ENCODE peak calls at places on chromosomes 13 and 19, in six cellular contexts. One of them, this sample, is unnamed.

GRCh38 chr19:14440049-14440448 is 6.9 kb downstream of the PKN1 start:
- DNase-seq in CD8-positive, alpha-beta memory T cell: peak; percentile 77
- DNase-seq in tibial nerve: peak; percentile 33
- DNase-seq in upper lobe of left lung: peak; percentile 89
- DNase-seq in GM23248: no peak
- DNase-seq in mammary epithelial cell: no peak
- DNase-seq in this sample: no peak

GRCh38 chr13:111228262-111229144 is 91.9 kb upstream of the TEX29 start:
- DNase-seq in CD8-positive, alpha-beta memory T cell: no peak
- DNase-seq in tibial nerve: no peak
- DNase-seq in upper lobe of left lung: no peak
- DNase-seq in GM23248: no peak
- DNase-seq in mammary epithelial cell: no peak
- DNase-seq in this sample: no peak

GRCh38 chr13:108980237-108980636 is 350.8 kb downstream of the MYO16 start:
- DNase-seq in CD8-positive, alpha-beta memory T cell: no peak
- DNase-seq in tibial nerve: no peak
- DNase-seq in upper lobe of left lung: no peak
- DNase-seq in GM23248: no peak
- DNase-seq in mammary epithelial cell: no peak
- DNase-seq in this sample: peak; percentile 55

GRCh38 chr19:16349551-16350171 is 25.0 kb downstream of the KLF2 start:
- DNase-seq in CD8-positive, alpha-beta memory T cell: no peak
- DNase-seq in tibial nerve: no peak
- DNase-seq in upper lobe of left lung: no peak
- DNase-seq in GM23248: no peak
- DNase-seq in mammary epithelial cell: no peak
- DNase-seq in this sample: no peak

GRCh38 chr19:51749979-51750378 is 1.7 kb downstream of the FPR1 start:
- DNase-seq in CD8-positive, alpha-beta memory T cell: no peak
- DNase-seq in tibial nerve: no peak
- DNase-seq in upper lobe of left lung: no peak
- DNase-seq in GM23248: peak; percentile 64
- DNase-seq in mammary epithelial cell: peak; percentile 86
- DNase-seq in this sample: no peak

GRCh38 chr19:988081-988480 is 3.9 kb downstream of the WDR18 start:
- DNase-seq in CD8-positive, alpha-beta memory T cell: no peak
- DNase-seq in tibial nerve: no peak
- DNase-seq in upper lobe of left lung: no peak
- DNase-seq in GM23248: no peak
- DNase-seq in mammary epithelial cell: no peak
- DNase-seq in this sample: no peak

GRCh38 chr19:51777570-51778460 is 16.8 kb downstream of the FPR2 start:
- DNase-seq in CD8-positive, alpha-beta memory T cell: peak; percentile 27
- DNase-seq in tibial nerve: no peak
- DNase-seq in upper lobe of left lung: peak; percentile 79
- DNase-seq in GM23248: peak; percentile 85
- DNase-seq in mammary epithelial cell: peak; percentile 68
- DNase-seq in this sample: peak; percentile 62

GRCh38 chr19:42693760-42694350 is 46.4 kb downstream of the PSG3 start:
- DNase-seq in CD8-positive, alpha-beta memory T cell: no peak
- DNase-seq in tibial nerve: no peak
- DNase-seq in upper lobe of left lung: no peak
- DNase-seq in GM23248: peak; percentile 73
- DNase-seq in mammary epithelial cell: peak; percentile 43
- DNase-seq in this sample: no peak

GRCh38 chr13:30829145-30829544 is 76.9 kb upstream of the MEDAG start:
- DNase-seq in CD8-positive, alpha-beta memory T cell: no peak
- DNase-seq in tibial nerve: no peak
- DNase-seq in upper lobe of left lung: no peak
- DNase-seq in GM23248: peak; percentile 83
- DNase-seq in mammary epithelial cell: peak; percentile 98
- DNase-seq in this sample: no peak

GRCh38 chr19:35805518-35806102 is 7.0 kb downstream of the PRODH2 start:
- DNase-seq in CD8-positive, alpha-beta memory T cell: no peak
- DNase-seq in tibial nerve: no peak
- DNase-seq in upper lobe of left lung: no peak
- DNase-seq in GM23248: no peak
- DNase-seq in mammary epithelial cell: no peak
- DNase-seq in this sample: no peak

GRCh38 chr19:3369337-3370213 is 3.2 kb downstream of the NFIC start:
- DNase-seq in CD8-positive, alpha-beta memory T cell: no peak
- DNase-seq in tibial nerve: no peak
- DNase-seq in upper lobe of left lung: peak; percentile 77
- DNase-seq in GM23248: peak; percentile 89
- DNase-seq in mammary epithelial cell: peak; percentile 56
- DNase-seq in this sample: peak; percentile 72

GRCh38 chr13:51794959-51795358 is 9.0 kb downstream of the DHRS12 start:
- DNase-seq in CD8-positive, alpha-beta memory T cell: no peak
- DNase-seq in tibial nerve: no peak
- DNase-seq in upper lobe of left lung: no peak
- DNase-seq in GM23248: no peak
- DNase-seq in mammary epithelial cell: no peak
- DNase-seq in this sample: no peak

GRCh38 chr13:100129605-100130004 is 40.7 kb downstream of the PCCA start:
- DNase-seq in CD8-positive, alpha-beta memory T cell: no peak
- DNase-seq in tibial nerve: no peak
- DNase-seq in upper lobe of left lung: peak; percentile 40
- DNase-seq in GM23248: peak; percentile 18
- DNase-seq in mammary epithelial cell: no peak
- DNase-seq in this sample: no peak

GRCh38 chr13:102911336-102911735 is 65.5 kb downstream of the ERCC5 start:
- DNase-seq in CD8-positive, alpha-beta memory T cell: no peak
- DNase-seq in tibial nerve: no peak
- DNase-seq in upper lobe of left lung: no peak
- DNase-seq in GM23248: no peak
- DNase-seq in mammary epithelial cell: peak; percentile 99
- DNase-seq in this sample: peak; percentile 19

GRCh38 chr13:48110930-48111721 is 16.2 kb upstream of the MED4 start:
- DNase-seq in CD8-positive, alpha-beta memory T cell: no peak
- DNase-seq in tibial nerve: peak; percentile 42
- DNase-seq in upper lobe of left lung: no peak
- DNase-seq in GM23248: no peak
- DNase-seq in mammary epithelial cell: peak; percentile 27
- DNase-seq in this sample: no peak

GRCh38 chr19:58395220-58395978 is at the start of gene RNF225:
- DNase-seq in CD8-positive, alpha-beta memory T cell: no peak
- DNase-seq in tibial nerve: no peak
- DNase-seq in upper lobe of left lung: peak; percentile 65
- DNase-seq in GM23248: no peak
- DNase-seq in mammary epithelial cell: peak; percentile 71
- DNase-seq in this sample: peak; percentile 89

GRCh38 chr13:95441326-95441725 is 111.2 kb upstream of the CLDN10 start:
- DNase-seq in CD8-positive, alpha-beta memory T cell: no peak
- DNase-seq in tibial nerve: no peak
- DNase-seq in upper lobe of left lung: no peak
- DNase-seq in GM23248: no peak
- DNase-seq in mammary epithelial cell: no peak
- DNase-seq in this sample: no peak

GRCh38 chr13:96991072-96991471 is 3.2 kb downstream of the OXGR1 start:
- DNase-seq in CD8-positive, alpha-beta memory T cell: no peak
- DNase-seq in tibial nerve: no peak
- DNase-seq in upper lobe of left lung: no peak
- DNase-seq in GM23248: no peak
- DNase-seq in mammary epithelial cell: no peak
- DNase-seq in this sample: no peak

GRCh38 chr19:15869109-15869555 is 28.7 kb downstream of the CYP4F2 start:
- DNase-seq in CD8-positive, alpha-beta memory T cell: peak; percentile 39
- DNase-seq in tibial nerve: no peak
- DNase-seq in upper lobe of left lung: peak; percentile 64
- DNase-seq in GM23248: peak; percentile 52
- DNase-seq in mammary epithelial cell: peak; percentile 75
- DNase-seq in this sample: peak; percentile 79

GRCh38 chr19:2577722-2578335 is 101.9 kb downstream of the GADD45B start:
- DNase-seq in CD8-positive, alpha-beta memory T cell: no peak
- DNase-seq in tibial nerve: no peak
- DNase-seq in upper lobe of left lung: no peak
- DNase-seq in GM23248: no peak
- DNase-seq in mammary epithelial cell: no peak
- DNase-seq in this sample: no peak

GRCh38 chr19:532578-533484 is 1.3 kb downstream of the CDC34 start:
- DNase-seq in CD8-positive, alpha-beta memory T cell: peak; percentile 37
- DNase-seq in tibial nerve: peak; percentile 50
- DNase-seq in upper lobe of left lung: peak; percentile 65
- DNase-seq in GM23248: peak; percentile 83
- DNase-seq in mammary epithelial cell: peak; percentile 57
- DNase-seq in this sample: peak; percentile 54

GRCh38 chr13:108346376-108346775 is 76.9 kb downstream of the TNFSF13B start:
- DNase-seq in CD8-positive, alpha-beta memory T cell: no peak
- DNase-seq in tibial nerve: no peak
- DNase-seq in upper lobe of left lung: no peak
- DNase-seq in GM23248: no peak
- DNase-seq in mammary epithelial cell: no peak
- DNase-seq in this sample: no peak

GRCh38 chr19:47273313-47274070 is 1.2 kb upstream of the INAFM1 start:
- DNase-seq in CD8-positive, alpha-beta memory T cell: peak; percentile 88
- DNase-seq in tibial nerve: peak; percentile 89
- DNase-seq in upper lobe of left lung: peak; percentile 96
- DNase-seq in GM23248: peak; percentile 98
- DNase-seq in mammary epithelial cell: peak; percentile 85
- DNase-seq in this sample: peak; percentile 93
- H3K27ac ChIP-seq in CD8-positive, alpha-beta memory T cell: peak overlapping the region; percentile 97
- H3K27ac ChIP-seq in tibial nerve: peak overlapping the region; percentile 93
- H3K27ac ChIP-seq in upper lobe of left lung: peak overlapping the region; percentile 97
- H3K27ac ChIP-seq in GM23248: peak overlapping the region; percentile 94
- H3K27ac ChIP-seq in mammary epithelial cell: peak overlapping the region; percentile 89
- H3K27ac ChIP-seq in this sample: peak overlapping the region; percentile 97

GRCh38 chr19:49155005-49155826 is at the start of gene HRC:
- DNase-seq in CD8-positive, alpha-beta memory T cell: no peak
- DNase-seq in tibial nerve: no peak
- DNase-seq in upper lobe of left lung: no peak
- DNase-seq in GM23248: no peak
- DNase-seq in mammary epithelial cell: no peak
- DNase-seq in this sample: no peak

GRCh38 chr19:49154279-49154678 is 917 bp downstream of the HRC start:
- DNase-seq in CD8-positive, alpha-beta memory T cell: no peak
- DNase-seq in tibial nerve: no peak
- DNase-seq in upper lobe of left lung: no peak
- DNase-seq in GM23248: no peak
- DNase-seq in mammary epithelial cell: no peak
- DNase-seq in this sample: no peak

GRCh38 chr19:49153167-49153809 is 1.9 kb downstream of the HRC start:
- DNase-seq in CD8-positive, alpha-beta memory T cell: no peak
- DNase-seq in tibial nerve: no peak
- DNase-seq in upper lobe of left lung: no peak
- DNase-seq in GM23248: no peak
- DNase-seq in mammary epithelial cell: no peak
- DNase-seq in this sample: no peak

GRCh38 chr19:49157445-49158224 is at the start of gene TRPM4:
- DNase-seq in CD8-positive, alpha-beta memory T cell: no peak
- DNase-seq in tibial nerve: peak; percentile 79
- DNase-seq in upper lobe of left lung: peak; percentile 92
- DNase-seq in GM23248: peak; percentile 93
- DNase-seq in mammary epithelial cell: peak; percentile 82
- DNase-seq in this sample: peak; percentile 94

GRCh38 chr19:49155830-49156346 is 692 bp upstream of the HRC start:
- DNase-seq in CD8-positive, alpha-beta memory T cell: no peak
- DNase-seq in tibial nerve: no peak
- DNase-seq in upper lobe of left lung: no peak
- DNase-seq in GM23248: no peak
- DNase-seq in mammary epithelial cell: no peak
- DNase-seq in this sample: no peak
- H3K27ac ChIP-seq in CD8-positive, alpha-beta memory T cell: peak overlapping the region; percentile 77
- H3K27ac ChIP-seq in tibial nerve: no peak overlapping the region
- H3K27ac ChIP-seq in upper lobe of left lung: no peak overlapping the region
- H3K27ac ChIP-seq in GM23248: no peak overlapping the region
- H3K27ac ChIP-seq in mammary epithelial cell: no peak overlapping the region
- H3K27ac ChIP-seq in this sample: no peak overlapping the region

GRCh38 chr19:34228762-34229161 is 25.6 kb upstream of the GARRE1 start:
- DNase-seq in CD8-positive, alpha-beta memory T cell: no peak
- DNase-seq in tibial nerve: no peak
- DNase-seq in upper lobe of left lung: no peak
- DNase-seq in GM23248: no peak
- DNase-seq in mammary epithelial cell: no peak
- DNase-seq in this sample: no peak
- H3K27ac ChIP-seq in CD8-positive, alpha-beta memory T cell: no peak overlapping the region
- H3K27ac ChIP-seq in tibial nerve: no peak overlapping the region
- H3K27ac ChIP-seq in upper lobe of left lung: no peak overlapping the region
- H3K27ac ChIP-seq in GM23248: peak overlapping the region; percentile 53
- H3K27ac ChIP-seq in mammary epithelial cell: no peak overlapping the region
- H3K27ac ChIP-seq in this sample: no peak overlapping the region

GRCh38 chr13:58979851-58980250 is 1183.9 kb downstream of the DIAPH3 start:
- DNase-seq in CD8-positive, alpha-beta memory T cell: no peak
- DNase-seq in tibial nerve: no peak
- DNase-seq in upper lobe of left lung: no peak
- DNase-seq in GM23248: no peak
- DNase-seq in mammary epithelial cell: no peak
- DNase-seq in this sample: no peak
- H3K27ac ChIP-seq in CD8-positive, alpha-beta memory T cell: no peak overlapping the region
- H3K27ac ChIP-seq in tibial nerve: no peak overlapping the region
- H3K27ac ChIP-seq in upper lobe of left lung: no peak overlapping the region
- H3K27ac ChIP-seq in GM23248: no peak overlapping the region
- H3K27ac ChIP-seq in mammary epithelial cell: no peak overlapping the region
- H3K27ac ChIP-seq in this sample: no peak overlapping the region

GRCh38 chr19:12687496-12688196 is at the start of gene GNG14:
- DNase-seq in CD8-positive, alpha-beta memory T cell: no peak
- DNase-seq in tibial nerve: no peak
- DNase-seq in upper lobe of left lung: no peak
- DNase-seq in GM23248: no peak
- DNase-seq in mammary epithelial cell: no peak
- DNase-seq in this sample: no peak

GRCh38 chr19:12689581-12690216 is 1.9 kb downstream of the GNG14 start:
- DNase-seq in CD8-positive, alpha-beta memory T cell: no peak
- DNase-seq in tibial nerve: no peak
- DNase-seq in upper lobe of left lung: no peak
- DNase-seq in GM23248: no peak
- DNase-seq in mammary epithelial cell: no peak
- DNase-seq in this sample: no peak

GRCh38 chr19:12681074-12681987 is at the start of gene DHPS:
- DNase-seq in CD8-positive, alpha-beta memory T cell: peak; percentile 91
- DNase-seq in tibial nerve: peak; percentile 85
- DNase-seq in upper lobe of left lung: peak; percentile 94
- DNase-seq in GM23248: peak; percentile 99
- DNase-seq in mammary epithelial cell: peak; percentile 97
- DNase-seq in this sample: peak; percentile 95

GRCh38 chr19:12689012-12689411 is 1.2 kb downstream of the GNG14 start:
- DNase-seq in CD8-positive, alpha-beta memory T cell: no peak
- DNase-seq in tibial nerve: no peak
- DNase-seq in upper lobe of left lung: no peak
- DNase-seq in GM23248: no peak
- DNase-seq in mammary epithelial cell: no peak
- DNase-seq in this sample: no peak

GRCh38 chr19:12685831-12686230 is 2.0 kb upstream of the GNG14 start:
- DNase-seq in CD8-positive, alpha-beta memory T cell: no peak
- DNase-seq in tibial nerve: no peak
- DNase-seq in upper lobe of left lung: no peak
- DNase-seq in GM23248: no peak
- DNase-seq in mammary epithelial cell: no peak
- DNase-seq in this sample: no peak
- H3K27ac ChIP-seq in CD8-positive, alpha-beta memory T cell: no peak overlapping the region
- H3K27ac ChIP-seq in tibial nerve: no peak overlapping the region
- H3K27ac ChIP-seq in upper lobe of left lung: no peak overlapping the region
- H3K27ac ChIP-seq in GM23248: no peak overlapping the region
- H3K27ac ChIP-seq in mammary epithelial cell: no peak overlapping the region
- H3K27ac ChIP-seq in this sample: no peak overlapping the region

This sample was measured in prostate gland.